ENCODE peak calls at places on chromosomes 3 and 15, in five cellular contexts. P is breast epithelium, Y is trophoblast cell, V is MG63, M is neural progenitor cell. R is an unnamed sample. For H3K36me3, the result is how much of the 10 kb centered on the place peaks cover.

GRCh38 chr15:32851619-32852416 is 134.0 kb downstream of the GREM1 start:
- DNase-seq in P (no peak), Y (no peak), V (no peak), M (no peak), R (peak)

GRCh38 chr3:50890688-50891344 is 216.1 kb downstream of the DOCK3 start:
- DNase-seq in P (no peak), Y (no peak), V (no peak), M (no peak), R (no peak)

GRCh38 chr3:106276755-106277612 is 408.2 kb upstream of the CBLB start:
- DNase-seq in P (no peak), Y (no peak), V (no peak), M (no peak), R (no peak)

GRCh38 chr15:48507416-48508065 is 138.0 kb downstream of the FBN1 start:
- DNase-seq in P (no peak), Y (peak), V (peak), M (peak), R (peak)

GRCh38 chr3:67947808-67948508 is 293.5 kb upstream of the SUCLG2 start:
- DNase-seq in P (no peak), Y (no peak), V (peak), M (peak), R (no peak)

GRCh38 chr15:31238906-31239305 is 87.7 kb upstream of the KLF13 start:
- DNase-seq in P (no peak), Y (no peak), V (no peak), M (no peak), R (no peak)

GRCh38 chr15:87500240-87500639 is 756.3 kb downstream of the NTRK3 start:
- DNase-seq in P (no peak), Y (peak), V (no peak), M (no peak), R (no peak)

GRCh38 chr15:64187396-64188191 is 24.8 kb upstream of the PPIB start:
- DNase-seq in P (no peak), Y (peak), V (no peak), M (no peak), R (no peak)

GRCh38 chr15:92365079-92365478 is 28.6 kb upstream of the ST8SIA2 start:
- DNase-seq in P (no peak), Y (peak), V (peak), M (no peak), R (peak)

GRCh38 chr3:65402597-65402996 is 636.1 kb downstream of the MAGI1 start:
- DNase-seq in P (no peak), Y (peak), V (peak), M (no peak), R (peak)

GRCh38 chr15:74752011-74752410 is 3.4 kb downstream of the CYP1A2 start:
- DNase-seq in P (no peak), Y (no peak), V (no peak), M (no peak), R (no peak)

GRCh38 chr15:38028869-38029268 is 94.4 kb downstream of the TMCO5A start:
- DNase-seq in P (no peak), Y (no peak), V (no peak), M (no peak), R (no peak)

GRCh38 chr3:134299185-134299887 is 48.7 kb upstream of the RYK start:
- DNase-seq in P (no peak), Y (peak), V (no peak), M (peak), R (no peak)

GRCh38 chr3:32143849-32144757 is 37.7 kb downstream of the GPD1L start:
- DNase-seq in P (no peak), Y (peak), V (peak), M (peak), R (peak)

GRCh38 chr15:98751767-98752166 is 103.4 kb downstream of the IGF1R start:
- DNase-seq in P (no peak), Y (no peak), V (no peak), M (no peak), R (no peak)

GRCh38 chr15:40414816-40415215 is 9.2 kb downstream of the IVD start:
- DNase-seq in P (no peak), Y (no peak), V (no peak), M (no peak), R (no peak)
- H3K36me3 ChIP-seq in P (under half), Y (half or more), V (under half), M (under half), R (half or more)

DNA sequence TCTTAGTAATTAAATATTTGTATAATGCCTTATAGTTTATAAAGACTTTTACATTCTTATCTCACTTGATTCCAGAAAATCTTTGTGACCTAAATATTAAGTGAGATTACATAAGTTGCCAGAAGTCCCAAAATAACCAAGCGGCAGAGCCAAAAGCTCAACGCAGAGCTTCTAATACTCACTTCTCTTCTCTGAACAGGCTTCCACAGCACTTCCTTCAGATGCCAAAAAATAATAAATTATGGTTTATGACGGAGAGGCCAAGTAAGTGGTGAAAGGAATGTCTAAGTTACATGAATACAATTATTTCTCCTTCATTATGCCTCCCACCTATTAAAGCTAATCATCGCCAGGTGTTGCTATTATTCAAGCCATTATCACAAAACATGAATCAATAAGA is 110.3 kb downstream of the GBE1 start:
- DNase-seq in P (no peak), Y (no peak), V (no peak), M (no peak), R (no peak)
- H3K36me3 ChIP-seq in P (under half), Y (under half), V (under half), M (under half), R (under half)

DNA sequence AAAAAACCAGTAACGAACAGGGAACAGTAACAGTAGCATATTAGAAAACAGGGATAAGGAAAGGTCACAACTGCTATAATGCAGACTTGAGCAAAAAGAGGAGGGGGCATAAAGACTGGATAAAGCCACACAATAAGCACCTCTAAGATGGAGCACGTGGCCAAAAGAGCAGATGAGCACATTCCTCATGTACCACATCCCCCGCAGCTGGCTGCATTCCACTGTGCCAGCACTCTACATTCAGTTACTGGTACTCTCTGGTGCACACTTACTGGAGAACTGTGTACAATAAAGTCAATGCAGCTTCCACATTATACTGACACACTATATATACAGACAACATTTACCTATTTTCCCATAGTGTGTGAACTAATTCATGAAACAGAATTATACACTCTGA is 64.7 kb downstream of the UBE3A start:
- DNase-seq in P (no peak), Y (no peak), V (no peak), M (peak), R (no peak)
- H3K36me3 ChIP-seq in P (under half), Y (under half), V (half or more), M (under half), R (under half)

GRCh38 chr3:16396202-16396601 is 117.3 kb downstream of the RFTN1 start:
- DNase-seq in P (no peak), Y (no peak), V (no peak), M (no peak), R (no peak)

GRCh38 chr3:16399473-16399872 is 114.0 kb downstream of the RFTN1 start:
- DNase-seq in P (no peak), Y (peak), V (peak), M (no peak), R (peak)

GRCh38 chr3:16400143-16400935 is 113.2 kb downstream of the RFTN1 start:
- DNase-seq in P (no peak), Y (no peak), V (no peak), M (no peak), R (no peak)

GRCh38 chr3:16401273-16401672 is 112.2 kb downstream of the RFTN1 start:
- DNase-seq in P (no peak), Y (no peak), V (no peak), M (no peak), R (no peak)

GRCh38 chr3:16398542-16399126 is 114.9 kb downstream of the RFTN1 start:
- DNase-seq in P (no peak), Y (peak), V (no peak), M (no peak), R (no peak)
- H3K36me3 ChIP-seq in P (under half), Y (under half), V (under half), M (under half), R (under half)

GRCh38 chr3:56613016-56613415 is 56.0 kb downstream of the CCDC66 start:
- DNase-seq in P (no peak), Y (no peak), V (no peak), M (no peak), R (no peak)
- H3K36me3 ChIP-seq in P (under half), Y (under half), V (under half), M (under half), R (under half)

GRCh38 chr3:47663630-47664240 is 85.1 kb upstream of the CSPG5 start:
- DNase-seq in P (no peak), Y (no peak), V (no peak), M (no peak), R (no peak)

GRCh38 chr3:47661121-47661752 is 82.6 kb upstream of the CSPG5 start:
- DNase-seq in P (no peak), Y (no peak), V (peak), M (no peak), R (peak)

GRCh38 chr3:47658444-47658843 is 79.8 kb upstream of the CSPG5 start:
- DNase-seq in P (no peak), Y (no peak), V (no peak), M (no peak), R (no peak)
- H3K36me3 ChIP-seq in P (under half), Y (under half), V (under half), M (under half), R (under half)

DNA sequence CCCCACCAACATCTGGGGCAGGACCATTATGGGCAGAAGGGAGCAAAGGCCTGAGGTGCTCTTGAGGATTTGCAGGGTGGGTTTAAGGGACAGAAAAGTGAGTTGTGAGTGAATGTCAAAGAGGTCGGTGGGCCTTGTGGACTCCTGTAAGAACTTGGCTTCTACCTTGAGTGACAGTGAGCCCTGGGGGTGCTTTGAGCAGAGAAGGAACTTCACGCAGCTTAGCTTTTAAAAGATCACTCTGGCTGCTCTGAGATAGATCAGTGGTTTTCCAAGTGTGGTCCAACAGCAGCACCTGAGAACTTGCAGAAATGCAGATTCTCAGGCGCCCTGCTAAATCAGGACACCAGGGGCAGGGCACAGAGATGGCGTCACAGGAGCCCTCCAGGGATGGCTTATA is 15.3 kb upstream of the ALAS1 start:
- DNase-seq in P (no peak), Y (no peak), V (no peak), M (no peak), R (no peak)
- H3K36me3 ChIP-seq in P (under half), Y (under half), V (under half), M (under half), R (under half)

R was measured in brain microvascular endothelial cell.